ENCODE peak calls at places on chromosomes 1 and 21, in five cellular contexts. I is GM12891, F is upper lobe of left lung, S is H1, M is Panc1. H is an unnamed sample.

GRCh38 chr1:232445361-232446106 is 184.4 kb downstream of the SIPA1L2 start:
- DNase-seq in I (no peak), F (peak), S (no peak), M (no peak), H (no peak)

GRCh38 chr21:39060485-39061099 is 122.7 kb downstream of the PSMG1 start:
- DNase-seq in I (no peak), F (no peak), S (no peak), M (no peak), H (no peak)

GRCh38 chr1:15261155-15262002 is 14.4 kb downstream of the FHAD1 start:
- DNase-seq in I (no peak), F (no peak), S (peak), M (no peak), H (no peak)

GRCh38 chr1:218527737-218528136 is 182.6 kb downstream of the TGFB2 start:
- DNase-seq in I (no peak), F (no peak), S (no peak), M (no peak), H (no peak)

GRCh38 chr21:45228171-45228641 is 59.5 kb downstream of the POFUT2 start:
- DNase-seq in I (no peak), F (no peak), S (no peak), M (peak), H (no peak)

GRCh38 chr1:84619383-84620093 is 45.3 kb upstream of the CTBS start:
- DNase-seq in I (no peak), F (no peak), S (no peak), M (no peak), H (peak)

GRCh38 chr1:62176597-62177312 is 17.9 kb upstream of the L1TD1 start:
- DNase-seq in I (no peak), F (no peak), S (no peak), M (no peak), H (no peak)

GRCh38 chr1:53305650-53306049 is 22.2 kb downstream of the LRP8 start:
- DNase-seq in I (no peak), F (peak), S (no peak), M (no peak), H (no peak)

GRCh38 chr1:213600879-213601278 is 386.9 kb upstream of the PROX1 start:
- DNase-seq in I (no peak), F (no peak), S (no peak), M (no peak), H (no peak)

GRCh38 chr1:38064232-38064903 is 17.8 kb upstream of the POU3F1 start:
- DNase-seq in I (no peak), F (no peak), S (no peak), M (no peak), H (no peak)

GRCh38 chr1:43551396-43551888 is 20.8 kb downstream of the PTPRF start:
- DNase-seq in I (no peak), F (no peak), S (no peak), M (no peak), H (no peak)

GRCh38 chr1:159132271-159132881 is 39.0 kb upstream of the CADM3 start:
- DNase-seq in I (peak), F (no peak), S (peak), M (peak), H (peak)

GRCh38 chr1:226355679-226356583 is 47.0 kb upstream of the LIN9 start:
- DNase-seq in I (no peak), F (no peak), S (no peak), M (no peak), H (peak)

GRCh38 chr1:226738421-226738994 is 574 bp downstream of the ITPKB start:
- DNase-seq in I (no peak), F (peak), S (peak), M (no peak), H (peak)

GRCh38 chr1:171355727-171356126 is 41.7 kb downstream of the FMO4 start:
- DNase-seq in I (no peak), F (no peak), S (no peak), M (no peak), H (no peak)

GRCh38 chr1:75953461-75953860 is 21.3 kb upstream of the ASB17 start:
- DNase-seq in I (no peak), F (no peak), S (no peak), M (no peak), H (no peak)

GRCh38 chr1:30732277-30732996 is 9.1 kb upstream of the MATN1 start:
- DNase-seq in I (no peak), F (no peak), S (no peak), M (no peak), H (no peak)

GRCh38 chr1:225652726-225653462 is at the start of gene ENAH:
- DNase-seq in I (peak), F (peak), S (peak), M (no peak), H (peak)

GRCh38 chr21:41318218-41318617 is 1.6 kb downstream of the FAM3B start:
- DNase-seq in I (no peak), F (peak), S (no peak), M (no peak), H (no peak)
- TF ChIP-seq POLR2AphosphoS5 in I (no peak), F (no peak), S (no peak), M (no peak), H (no peak)

GRCh38 chr1:200337410-200337809 is 72.4 kb downstream of the ZNF281 start:
- DNase-seq in I (no peak), F (no peak), S (no peak), M (no peak), H (no peak)
- TF ChIP-seq POLR2AphosphoS5 in I (no peak), F (no peak), S (no peak), M (no peak), H (no peak)

GRCh38 chr1:184860535-184860934 is 105.9 kb upstream of the EDEM3 start:
- DNase-seq in I (no peak), F (no peak), S (no peak), M (no peak), H (no peak)
- TF ChIP-seq POLR2AphosphoS5 in I (no peak), F (no peak), S (no peak), M (no peak), H (no peak)

DNA sequence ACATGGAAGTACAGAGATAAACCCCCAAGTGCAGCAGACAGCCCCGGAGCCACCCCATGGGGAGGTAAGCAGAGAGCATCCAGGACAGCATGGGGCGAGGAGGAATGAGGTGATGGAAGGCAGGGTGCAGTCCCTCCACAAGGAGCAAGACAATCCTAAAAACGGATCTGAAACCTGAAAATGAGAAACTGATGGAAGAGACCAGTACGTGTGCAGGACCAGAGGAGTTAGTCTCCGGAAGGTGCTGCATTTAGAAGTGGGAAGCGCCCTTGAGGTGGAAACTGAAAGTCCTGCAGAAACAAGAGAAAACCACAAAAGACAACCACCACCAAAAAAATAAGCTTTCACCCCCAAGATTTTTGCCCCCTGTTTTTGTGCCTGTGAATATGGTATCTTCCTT is 17.4 kb upstream of the DDOST start:
- DNase-seq in I (peak), F (no peak), S (no peak), M (no peak), H (no peak)
- TF ChIP-seq POLR2AphosphoS5 in I (no peak), F (no peak), S (no peak), M (no peak), H (no peak)

GRCh38 chr1:107933736-107934135 is 31.2 kb downstream of the VAV3 start:
- DNase-seq in I (no peak), F (no peak), S (no peak), M (no peak), H (no peak)

GRCh38 chr1:107935396-107936064 is 29.4 kb downstream of the VAV3 start:
- DNase-seq in I (peak), F (no peak), S (no peak), M (no peak), H (no peak)

GRCh38 chr1:107939256-107939655 is 25.7 kb downstream of the VAV3 start:
- DNase-seq in I (no peak), F (no peak), S (no peak), M (no peak), H (no peak)

GRCh38 chr1:107934573-107934972 is 30.4 kb downstream of the VAV3 start:
- DNase-seq in I (no peak), F (no peak), S (no peak), M (no peak), H (no peak)

DNA sequence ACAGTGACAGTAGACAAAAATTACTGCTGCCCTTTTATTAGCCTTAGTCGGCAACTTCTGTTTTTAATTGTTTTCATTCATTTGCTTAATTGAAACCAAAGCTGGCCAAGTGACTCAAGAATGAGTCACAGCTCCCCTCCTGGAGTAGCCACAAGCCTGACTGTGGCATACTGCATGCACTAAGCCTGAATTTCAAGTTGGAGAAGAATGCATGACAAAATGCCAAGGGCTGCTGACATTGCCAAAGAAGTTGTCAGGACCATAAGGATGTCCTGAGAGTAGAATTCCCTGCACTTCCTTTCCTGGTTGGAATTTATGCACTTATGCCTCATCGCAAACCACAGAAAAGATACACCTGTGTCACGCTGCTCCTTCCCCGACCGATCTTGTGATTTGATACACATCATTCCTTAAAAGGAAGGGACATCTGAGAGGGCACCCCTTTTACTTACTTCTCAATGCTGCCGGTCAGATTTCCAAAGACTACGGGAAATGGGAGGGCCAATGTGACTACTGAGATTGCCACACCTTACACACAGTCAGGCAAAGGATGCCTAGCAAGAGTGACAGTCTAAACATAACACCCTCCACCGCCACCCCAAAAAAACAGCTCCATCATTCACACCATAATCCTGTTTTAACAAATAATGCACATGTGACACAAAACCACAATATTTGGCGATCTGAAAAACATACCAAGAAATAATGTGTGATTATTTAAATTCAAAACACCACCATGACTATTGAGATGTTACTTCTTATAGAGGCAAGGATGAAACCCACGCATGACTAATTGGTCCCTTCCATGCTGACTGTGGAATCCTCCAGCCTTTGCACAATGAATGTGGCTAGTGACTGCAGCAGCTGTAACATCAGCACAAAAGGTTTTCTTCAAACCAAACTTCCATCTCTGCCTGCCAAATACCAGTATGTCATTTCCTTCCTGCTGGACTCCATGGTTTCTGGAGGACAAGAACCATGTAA is 28.2 kb downstream of the VAV3 start:
- DNase-seq in I (no peak), F (no peak), S (peak), M (no peak), H (no peak)
- TF ChIP-seq POLR2AphosphoS5 in I (no peak), F (no peak), S (no peak), M (no peak), H (peak)

DNA sequence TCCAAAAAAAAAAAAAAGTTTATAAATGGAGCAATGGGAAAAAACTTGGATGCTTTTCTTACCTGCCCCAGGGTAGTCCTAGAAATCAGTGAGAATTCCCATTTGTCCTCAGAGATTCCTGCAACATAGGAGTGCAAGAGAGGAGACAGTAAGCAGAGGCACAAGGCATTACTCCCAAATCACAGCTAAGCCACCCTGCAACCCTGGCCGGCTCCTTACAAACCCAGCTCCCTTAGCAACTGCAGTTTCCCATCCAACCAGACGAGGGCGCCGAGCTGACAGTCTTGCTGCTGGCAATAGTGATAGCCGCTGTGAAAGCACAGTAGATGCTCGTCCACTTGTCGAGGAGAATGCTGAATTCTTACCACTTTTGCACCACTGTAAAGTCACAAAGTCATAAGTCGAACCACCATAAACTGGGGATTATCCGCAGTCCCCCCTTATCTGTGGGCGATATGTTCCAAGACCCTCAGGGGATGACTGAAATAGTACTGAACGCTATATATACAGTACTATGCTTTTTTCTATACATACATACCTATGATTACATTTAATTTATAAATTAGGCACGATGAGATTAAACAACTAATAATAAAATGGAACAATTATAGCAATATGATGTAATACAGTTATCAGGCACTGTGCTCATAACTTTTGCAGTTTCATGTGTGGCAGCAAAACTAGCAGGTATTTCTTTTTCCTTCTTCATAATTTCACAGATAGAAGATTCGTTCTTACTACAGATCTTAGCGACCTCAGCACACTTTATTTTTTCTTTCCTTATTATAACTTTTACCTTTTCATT is 6.0 kb upstream of the PITHD1 start:
- DNase-seq in I (peak), F (no peak), S (peak), M (peak), H (peak)
- TF ChIP-seq POLR2AphosphoS5 in I (no peak), F (no peak), S (no peak), M (no peak), H (no peak)

DNA sequence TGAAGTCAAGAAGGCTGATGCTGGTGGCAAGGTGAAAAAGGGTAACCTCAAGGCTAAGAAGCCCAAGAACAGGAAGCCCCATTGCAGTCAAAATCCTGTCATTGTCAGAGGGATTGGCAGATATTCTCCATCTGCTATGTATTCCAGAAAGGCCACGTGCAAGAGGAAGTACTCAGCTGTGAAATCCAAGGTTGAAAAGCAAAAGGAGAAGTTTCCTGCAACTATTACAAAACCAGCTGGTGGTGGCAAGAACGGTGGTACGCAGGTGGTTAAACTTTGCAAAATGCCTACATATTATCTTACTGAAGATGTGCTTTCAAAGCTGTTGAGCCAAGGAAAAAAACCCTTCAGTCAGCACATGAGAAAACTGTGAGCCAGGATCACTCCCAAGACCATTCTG is 13.7 kb upstream of the VPS45 start:
- DNase-seq in I (no peak), F (no peak), S (no peak), M (no peak), H (no peak)
- TF ChIP-seq POLR2AphosphoS5 in I (no peak), F (no peak), S (no peak), M (no peak), H (no peak)

GRCh38 chr21:16196521-16197208 is 466.9 kb downstream of the USP25 start:
- DNase-seq in I (no peak), F (no peak), S (no peak), M (no peak), H (no peak)

GRCh38 chr21:16195896-16196443 is 466.2 kb downstream of the USP25 start:
- DNase-seq in I (no peak), F (no peak), S (no peak), M (no peak), H (no peak)

GRCh38 chr21:16199539-16199938 is 469.8 kb downstream of the USP25 start:
- DNase-seq in I (no peak), F (no peak), S (no peak), M (no peak), H (no peak)

GRCh38 chr21:16195476-16195875 is 465.7 kb downstream of the USP25 start:
- DNase-seq in I (no peak), F (no peak), S (no peak), M (no peak), H (no peak)

GRCh38 chr21:16198546-16198945 is 468.8 kb downstream of the USP25 start:
- DNase-seq in I (no peak), F (no peak), S (no peak), M (no peak), H (no peak)
- TF ChIP-seq POLR2AphosphoS5 in I (no peak), F (no peak), S (no peak), M (no peak), H (no peak)

DNA sequence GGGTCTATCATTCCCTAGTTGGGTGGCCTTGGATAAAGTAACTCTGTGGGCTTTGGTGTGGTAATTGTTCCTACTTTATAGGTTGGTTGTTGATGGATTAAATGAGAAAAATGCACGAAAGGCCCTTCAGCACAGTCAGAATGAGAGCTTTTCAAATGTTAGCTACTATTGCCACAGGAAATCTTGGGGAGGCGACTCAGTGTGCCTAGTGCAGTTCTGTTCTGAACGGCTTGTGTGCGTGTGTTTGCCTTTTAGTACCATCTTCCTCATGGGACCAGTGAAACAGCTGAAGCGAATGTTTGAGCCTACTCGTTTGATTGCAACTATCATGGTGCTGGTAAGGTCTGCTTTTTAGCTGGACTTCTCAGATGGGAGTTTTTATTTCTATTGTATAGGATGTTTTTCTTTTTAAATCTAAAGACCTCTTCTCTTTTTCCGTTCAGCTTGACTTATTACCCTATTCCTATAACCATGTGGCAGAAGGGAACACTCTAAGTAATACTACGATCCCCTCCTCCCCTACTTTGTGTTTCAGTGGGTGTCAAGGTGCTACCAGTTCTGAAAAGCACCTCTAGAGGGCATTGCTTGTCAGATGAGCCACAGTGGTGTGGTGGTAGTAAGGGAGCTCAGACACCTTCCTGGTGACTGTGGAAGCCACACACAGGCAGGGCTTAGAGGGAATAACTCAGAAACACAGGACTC is 9.2 kb downstream of the SFT2D2 start:
- DNase-seq in I (peak), F (no peak), S (no peak), M (peak), H (peak)
- TF ChIP-seq POLR2AphosphoS5 in I (no peak), F (no peak), S (no peak), M (no peak), H (no peak)

H was measured in SK-N-SH.